ENCODE peak calls at places on chromosomes 7 and 10, in eight cellular contexts. R is foreskin keratinocyte, Y is PC-3, X is A549, N is IMR-90, Z is K562, I is adrenal gland, J is suprapubic skin. C is an unnamed sample.
A peak's percentile ranks its signal among the peaks of the same experiment; 100 is the strongest.

GRCh38 chr10:129741978-129742741 is 221.9 kb downstream of the EBF3 start:
- DNase-seq in R (no peak), Y (no peak), X (no peak), N (no peak), Z (no peak), I (no peak), J (peak; percentile 17), C (peak; percentile 20)

GRCh38 chr7:45689011-45689796 is 115.0 kb downstream of the ADCY1 start:
- DNase-seq in R (peak; percentile 76), Y (peak; percentile 53), X (no peak), N (peak; percentile 93), Z (no peak), I (no peak), J (no peak), C (no peak)

GRCh38 chr7:139623518-139623917 is 100.0 kb downstream of the CLEC2L start:
- DNase-seq in R (no peak), Y (no peak), X (no peak), N (peak; percentile 17), Z (peak; percentile 69), I (no peak), J (no peak), C (no peak)

GRCh38 chr7:22865607-22865970 is 42.9 kb upstream of the TOMM7 start:
- DNase-seq in R (no peak), Y (no peak), X (no peak), N (peak; percentile 32), Z (no peak), I (no peak), J (no peak), C (no peak)

GRCh38 chr10:104445359-104445758 is 91.7 kb downstream of the CFAP58 start:
- DNase-seq in R (peak; percentile 98), Y (peak; percentile 41), X (no peak), N (peak; percentile 77), Z (no peak), I (no peak), J (no peak), C (no peak)

GRCh38 chr7:157736341-157736740 is 399.5 kb downstream of the DNAJB6 start:
- DNase-seq in R (no peak), Y (no peak), X (no peak), N (no peak), Z (no peak), I (no peak), J (no peak), C (no peak)

GRCh38 chr10:110150981-110151380 is 56.4 kb upstream of the MXI1 start:
- DNase-seq in R (no peak), Y (no peak), X (no peak), N (no peak), Z (no peak), I (no peak), J (no peak), C (no peak)

GRCh38 chr10:28532223-28532508 is 752 bp upstream of the WAC start:
- DNase-seq in R (peak; percentile 24), Y (peak; percentile 6), X (no peak), N (no peak), Z (no peak), I (peak; percentile 60), J (peak; percentile 83), C (no peak)

GRCh38 chr7:40493609-40494041 is 358.8 kb downstream of the SUGCT start:
- DNase-seq in R (no peak), Y (no peak), X (no peak), N (no peak), Z (no peak), I (no peak), J (no peak), C (no peak)

GRCh38 chr10:84933402-84933801 is 605.0 kb downstream of the CCSER2 start:
- DNase-seq in R (no peak), Y (no peak), X (no peak), N (no peak), Z (no peak), I (no peak), J (no peak), C (no peak)

GRCh38 chr10:34809796-34810195 is 5.3 kb downstream of the PARD3 start:
- DNase-seq in R (no peak), Y (no peak), X (no peak), N (peak; percentile 21), Z (no peak), I (no peak), J (no peak), C (no peak)

GRCh38 chr7:91185771-91186170 is 78.5 kb upstream of the FZD1 start:
- DNase-seq in R (no peak), Y (no peak), X (no peak), N (peak; percentile 80), Z (no peak), I (no peak), J (no peak), C (no peak)

GRCh38 chr7:82904871-82905270 is 257.8 kb downstream of the PCLO start:
- DNase-seq in R (no peak), Y (no peak), X (no peak), N (no peak), Z (no peak), I (no peak), J (no peak), C (no peak)

GRCh38 chr10:1454428-1454827 is 282.9 kb downstream of the ADARB2 start:
- DNase-seq in R (no peak), Y (no peak), X (no peak), N (no peak), Z (no peak), I (no peak), J (no peak), C (no peak)

GRCh38 chr7:110156511-110156910 is 934.4 kb upstream of the LRRN3 start:
- DNase-seq in R (no peak), Y (no peak), X (no peak), N (no peak), Z (no peak), I (no peak), J (no peak), C (no peak)

GRCh38 chr7:43201912-43202311 is 89.5 kb downstream of the HECW1 start:
- DNase-seq in R (no peak), Y (peak; percentile 51), X (no peak), N (peak; percentile 77), Z (no peak), I (no peak), J (no peak), C (no peak)

GRCh38 chr10:14801693-14802092 is 27.0 kb upstream of the FAM107B start:
- DNase-seq in R (no peak), Y (no peak), X (peak; percentile 23), N (no peak), Z (no peak), I (no peak), J (no peak), C (no peak)

GRCh38 chr10:62934258-62934657 is 118.1 kb upstream of the EGR2 start:
- DNase-seq in R (no peak), Y (no peak), X (no peak), N (no peak), Z (no peak), I (no peak), J (no peak), C (no peak)

GRCh38 chr7:123548406-123548805 is 9.2 kb downstream of the NDUFA5 start:
- DNase-seq in R (no peak), Y (no peak), X (no peak), N (no peak), Z (no peak), I (no peak), J (no peak), C (no peak)

GRCh38 chr10:18313626-18314025 is 173.4 kb downstream of the CACNB2 start:
- DNase-seq in R (no peak), Y (no peak), X (no peak), N (no peak), Z (no peak), I (no peak), J (no peak), C (no peak)

GRCh38 chr10:97332586-97333350 is 1.8 kb downstream of the FRAT2 start:
- DNase-seq in R (peak; percentile 60), Y (peak; percentile 75), X (peak; percentile 43), N (peak; percentile 87), Z (peak; percentile 43), I (peak; percentile 78), J (no peak), C (no peak)

GRCh38 chr10:77299257-77299656 is 338.4 kb downstream of the KCNMA1 start:
- DNase-seq in R (no peak), Y (no peak), X (no peak), N (no peak), Z (no peak), I (no peak), J (no peak), C (no peak)

DNA sequence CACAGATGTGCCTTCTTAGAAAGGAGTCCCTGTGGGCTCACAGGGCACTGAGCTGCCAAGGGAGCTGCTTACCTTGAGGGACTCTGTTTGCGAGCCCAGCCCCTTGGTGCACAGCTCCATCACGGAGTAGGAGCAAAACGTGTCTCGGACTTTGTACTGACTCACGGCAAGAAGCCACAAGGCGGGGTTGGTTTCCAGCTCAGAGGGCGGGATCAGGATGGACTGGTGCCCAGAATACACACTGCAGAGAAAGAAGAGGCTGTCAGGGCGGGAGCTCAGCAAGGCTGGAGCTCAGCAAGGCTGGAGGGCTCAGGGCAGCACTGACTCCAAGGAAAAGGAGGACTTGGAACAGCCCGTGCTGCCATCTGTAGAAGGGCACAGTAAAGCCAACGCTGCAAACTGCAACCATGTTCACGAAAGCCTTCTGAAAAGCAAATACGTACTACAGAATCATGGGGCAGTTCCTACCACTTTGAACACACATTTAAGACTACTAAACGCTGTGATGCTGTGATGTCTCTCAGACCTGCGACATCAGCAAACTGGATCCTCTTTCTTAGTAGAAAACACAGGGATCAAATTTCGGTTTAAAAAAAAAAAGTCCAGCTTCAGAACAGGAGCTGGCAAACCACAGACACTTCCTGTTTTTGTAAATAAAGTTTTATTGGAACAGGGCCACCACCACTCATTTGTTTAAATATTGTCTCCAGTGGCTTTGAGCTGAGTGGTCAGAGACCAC is 194.3 kb downstream of the ZMYND11 start:
- DNase-seq in R (peak; percentile 63), Y (peak; percentile 85), X (peak; percentile 88), N (peak; percentile 96), Z (peak; percentile 23), I (peak; percentile 92), J (peak; percentile 87), C (peak; percentile 81)
- TF ChIP-seq CTCF in R (peak; percentile 33), Y (no peak), X (no peak), N (no peak), Z (no peak), I (no peak), J (no peak), C (no peak)

GRCh38 chr7:105690286-105690915 is 109.1 kb upstream of the EFCAB10 start:
- DNase-seq in R (no peak), Y (peak; percentile 22), X (no peak), N (no peak), Z (no peak), I (no peak), J (no peak), C (no peak)
- H3K27ac ChIP-seq in R (no peak overlapping the region), Y (no peak overlapping the region), X (no peak overlapping the region), N (peak overlapping the region; percentile 91), Z (no peak overlapping the region), I (no peak overlapping the region), J (peak overlapping the region; percentile 75), C (peak overlapping the region; percentile 57)

GRCh38 chr7:33055147-33055546 is 7.4 kb downstream of the NT5C3A start:
- DNase-seq in R (no peak), Y (no peak), X (no peak), N (no peak), Z (no peak), I (no peak), J (no peak), C (no peak)
- H3K4me1 ChIP-seq in R (peaks cover 17% of the 10 kb centered on the region), Y (peaks cover 19% of the 10 kb centered on the region), X (peaks cover 9% of the 10 kb centered on the region), N (peaks cover 4% of the 10 kb centered on the region), Z (peaks cover 26% of the 10 kb centered on the region), I (peaks cover 6% of the 10 kb centered on the region), J (peaks cover 29% of the 10 kb centered on the region), C (no peaks in the 10 kb centered on the region)

DNA sequence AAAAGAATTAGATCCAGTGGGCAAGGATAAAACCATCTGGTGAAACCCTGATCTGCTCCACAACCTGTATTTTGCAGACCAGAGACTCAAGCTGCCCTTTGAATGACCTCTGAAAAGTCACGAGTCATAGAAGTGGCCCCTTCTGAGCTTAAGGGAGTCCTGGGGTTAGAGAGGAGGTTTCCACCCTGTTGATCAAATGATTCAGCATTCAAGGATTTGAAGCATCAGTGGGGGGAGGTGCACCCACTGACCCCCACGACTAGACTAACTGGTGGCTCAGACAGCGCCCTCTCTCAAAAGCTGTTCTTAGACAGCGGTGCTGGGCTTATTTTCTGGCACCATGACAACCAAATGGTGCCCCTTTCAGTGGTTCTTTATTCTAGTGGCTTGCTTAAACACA is 44.3 kb downstream of the PLCE1 start:
- DNase-seq in R (no peak), Y (peak; percentile 75), X (peak; percentile 95), N (peak; percentile 35), Z (no peak), I (no peak), J (no peak), C (no peak)
- TF ChIP-seq CTCF in R (no peak), Y (peak; percentile 13), X (peak; percentile 47), N (no peak), Z (no peak), I (no peak), J (no peak), C (no peak)

C was measured in lung.